ENCODE peak calls at places on chromosomes 16 and 17, in seven cellular contexts. One of them, this sample, is unnamed.
A peak's percentile ranks its signal among the peaks of the same experiment; 100 is the strongest.

GRCh38 chr16:49834496-49835009 is 21.4 kb downstream of the ZNF423 start:
- DNase-seq in HEK293T: no peak
- DNase-seq in fibroblast of lung: no peak
- DNase-seq in pancreas: no peak
- DNase-seq in amygdala: peak; percentile 75
- DNase-seq in endothelial cell: no peak
- DNase-seq in EH: no peak
- DNase-seq in this sample: no peak

GRCh38 chr16:70466812-70467090 is 12.4 kb downstream of the FCSK start:
- DNase-seq in amygdala: no peak
- DNase-seq in HEK293T: no peak
- DNase-seq in pancreas: no peak
- DNase-seq in EH: no peak
- DNase-seq in endothelial cell: no peak
- DNase-seq in fibroblast of lung: no peak
- DNase-seq in this sample: no peak

GRCh38 chr17:2053380-2054261 is 1.3 kb upstream of the HIC1 start:
- DNase-seq in EH: peak; percentile 77
- DNase-seq in pancreas: peak; percentile 82
- DNase-seq in fibroblast of lung: peak; percentile 77
- DNase-seq in HEK293T: peak; percentile 67
- DNase-seq in amygdala: no peak
- DNase-seq in endothelial cell: peak; percentile 78
- DNase-seq in this sample: no peak

GRCh38 chr17:81468111-81468764 is 44.4 kb downstream of the ACTG1 start:
- DNase-seq in pancreas: no peak
- DNase-seq in HEK293T: no peak
- DNase-seq in amygdala: no peak
- DNase-seq in endothelial cell: no peak
- DNase-seq in EH: no peak
- DNase-seq in fibroblast of lung: no peak
- DNase-seq in this sample: no peak

GRCh38 chr16:2468725-2469398 is 2.2 kb upstream of the NTN3 start:
- DNase-seq in EH: no peak
- DNase-seq in pancreas: no peak
- DNase-seq in amygdala: no peak
- DNase-seq in endothelial cell: no peak
- DNase-seq in fibroblast of lung: no peak
- DNase-seq in HEK293T: no peak
- DNase-seq in this sample: peak; percentile 65

GRCh38 chr17:17358060-17358751 is 55.0 kb downstream of the NT5M start:
- DNase-seq in EH: no peak
- DNase-seq in endothelial cell: no peak
- DNase-seq in fibroblast of lung: no peak
- DNase-seq in pancreas: no peak
- DNase-seq in amygdala: no peak
- DNase-seq in HEK293T: no peak
- DNase-seq in this sample: no peak

GRCh38 chr16:626787-627457 is 3.9 kb upstream of the WFIKKN1 start:
- DNase-seq in endothelial cell: no peak
- DNase-seq in pancreas: no peak
- DNase-seq in EH: peak; percentile 98
- DNase-seq in HEK293T: no peak
- DNase-seq in amygdala: no peak
- DNase-seq in fibroblast of lung: peak; percentile 96
- DNase-seq in this sample: no peak

GRCh38 chr17:8552582-8553320 is 77.8 kb downstream of the MYH10 start:
- DNase-seq in endothelial cell: no peak
- DNase-seq in pancreas: no peak
- DNase-seq in fibroblast of lung: peak; percentile 55
- DNase-seq in EH: peak; percentile 45
- DNase-seq in HEK293T: no peak
- DNase-seq in amygdala: no peak
- DNase-seq in this sample: no peak

GRCh38 chr17:82553210-82553930 is 33.8 kb downstream of the FOXK2 start:
- DNase-seq in endothelial cell: no peak
- DNase-seq in fibroblast of lung: no peak
- DNase-seq in EH: no peak
- DNase-seq in pancreas: no peak
- DNase-seq in amygdala: no peak
- DNase-seq in HEK293T: no peak
- DNase-seq in this sample: no peak

GRCh38 chr16:87855852-87856715 is 13.2 kb downstream of the SLC7A5 start:
- DNase-seq in amygdala: no peak
- DNase-seq in EH: peak; percentile 85
- DNase-seq in endothelial cell: no peak
- DNase-seq in fibroblast of lung: peak; percentile 52
- DNase-seq in HEK293T: no peak
- DNase-seq in pancreas: peak; percentile 79
- DNase-seq in this sample: no peak

GRCh38 chr16:11464241-11464640 is 119.0 kb downstream of the RMI2 start:
- DNase-seq in pancreas: no peak
- DNase-seq in HEK293T: no peak
- DNase-seq in amygdala: no peak
- DNase-seq in endothelial cell: no peak
- DNase-seq in EH: no peak
- DNase-seq in fibroblast of lung: no peak
- DNase-seq in this sample: no peak

GRCh38 chr16:22255335-22255734 is 41.9 kb upstream of the POLR3E start:
- DNase-seq in amygdala: no peak
- DNase-seq in endothelial cell: no peak
- DNase-seq in fibroblast of lung: no peak
- DNase-seq in HEK293T: no peak
- DNase-seq in EH: no peak
- DNase-seq in pancreas: no peak
- DNase-seq in this sample: no peak

GRCh38 chr16:14300631-14301149 is 229.6 kb downstream of the MRTFB start:
- DNase-seq in fibroblast of lung: peak; percentile 82
- DNase-seq in EH: peak; percentile 90
- DNase-seq in HEK293T: peak; percentile 36
- DNase-seq in amygdala: peak; percentile 38
- DNase-seq in pancreas: peak; percentile 74
- DNase-seq in endothelial cell: peak; percentile 54
- DNase-seq in this sample: no peak

GRCh38 chr16:57471209-57471608 is 8.7 kb downstream of the POLR2C start:
- DNase-seq in endothelial cell: no peak
- DNase-seq in HEK293T: no peak
- DNase-seq in EH: no peak
- DNase-seq in fibroblast of lung: no peak
- DNase-seq in amygdala: no peak
- DNase-seq in pancreas: no peak
- DNase-seq in this sample: no peak

GRCh38 chr17:36941265-36942021 is 4.2 kb downstream of the LHX1 start:
- DNase-seq in HEK293T: no peak
- DNase-seq in fibroblast of lung: no peak
- DNase-seq in pancreas: no peak
- DNase-seq in endothelial cell: no peak
- DNase-seq in EH: no peak
- DNase-seq in amygdala: no peak
- DNase-seq in this sample: no peak

GRCh38 chr17:16255481-16255901 is 38.5 kb downstream of the PIGL start:
- DNase-seq in pancreas: peak; percentile 58
- DNase-seq in amygdala: peak; percentile 79
- DNase-seq in endothelial cell: no peak
- DNase-seq in fibroblast of lung: peak; percentile 58
- DNase-seq in EH: peak; percentile 38
- DNase-seq in HEK293T: no peak
- DNase-seq in this sample: no peak

GRCh38 chr17:80889231-80889896 is 102.3 kb upstream of the CHMP6 start:
- DNase-seq in amygdala: no peak
- DNase-seq in EH: no peak
- DNase-seq in fibroblast of lung: no peak
- DNase-seq in endothelial cell: no peak
- DNase-seq in pancreas: no peak
- DNase-seq in HEK293T: no peak
- DNase-seq in this sample: no peak

GRCh38 chr16:4664538-4665418 is 28.6 kb upstream of the NUDT16L1 start:
- DNase-seq in EH: no peak
- DNase-seq in endothelial cell: no peak
- DNase-seq in amygdala: no peak
- DNase-seq in pancreas: peak; percentile 60
- DNase-seq in fibroblast of lung: peak; percentile 23
- DNase-seq in HEK293T: no peak
- DNase-seq in this sample: no peak

GRCh38 chr17:64282753-64283080 is 19.7 kb upstream of the TEX2 start:
- DNase-seq in HEK293T: no peak
- DNase-seq in EH: no peak
- DNase-seq in endothelial cell: no peak
- DNase-seq in fibroblast of lung: no peak
- DNase-seq in pancreas: no peak
- DNase-seq in amygdala: no peak
- DNase-seq in this sample: no peak

GRCh38 chr16:67462279-67462655 is 18.7 kb downstream of the ATP6V0D1 start:
- DNase-seq in amygdala: no peak
- DNase-seq in HEK293T: no peak
- DNase-seq in fibroblast of lung: peak; percentile 25
- DNase-seq in endothelial cell: no peak
- DNase-seq in EH: no peak
- DNase-seq in pancreas: no peak
- DNase-seq in this sample: no peak

GRCh38 chr17:39744075-39744835 is 6.5 kb downstream of the GRB7 start:
- DNase-seq in fibroblast of lung: no peak
- DNase-seq in HEK293T: no peak
- DNase-seq in amygdala: no peak
- DNase-seq in endothelial cell: no peak
- DNase-seq in pancreas: peak; percentile 39
- DNase-seq in EH: no peak
- DNase-seq in this sample: no peak

GRCh38 chr17:12964840-12965239 is 53.0 kb downstream of the ELAC2 start:
- DNase-seq in endothelial cell: no peak
- DNase-seq in EH: no peak
- DNase-seq in HEK293T: no peak
- DNase-seq in fibroblast of lung: no peak
- DNase-seq in amygdala: no peak
- DNase-seq in pancreas: no peak
- DNase-seq in this sample: no peak

GRCh38 chr16:85185281-85185680 is 73.0 kb upstream of the CIBAR2 start:
- DNase-seq in endothelial cell: no peak
- DNase-seq in HEK293T: no peak
- DNase-seq in fibroblast of lung: no peak
- DNase-seq in amygdala: no peak
- DNase-seq in pancreas: no peak
- DNase-seq in EH: no peak
- DNase-seq in this sample: no peak

GRCh38 chr17:6244253-6244652 is 174.1 kb downstream of the WSCD1 start:
- DNase-seq in endothelial cell: no peak
- DNase-seq in amygdala: no peak
- DNase-seq in EH: no peak
- DNase-seq in fibroblast of lung: no peak
- DNase-seq in pancreas: no peak
- DNase-seq in HEK293T: no peak
- DNase-seq in this sample: no peak

GRCh38 chr16:30757316-30757715 is 4.5 kb downstream of the CFAP119 start:
- DNase-seq in fibroblast of lung: no peak
- DNase-seq in HEK293T: no peak
- DNase-seq in EH: no peak
- DNase-seq in pancreas: peak; percentile 40
- DNase-seq in endothelial cell: no peak
- DNase-seq in amygdala: no peak
- DNase-seq in this sample: no peak

GRCh38 chr16:19589771-19590302 is 34.3 kb downstream of the VPS35L start:
- DNase-seq in fibroblast of lung: peak; percentile 38
- DNase-seq in pancreas: no peak
- DNase-seq in endothelial cell: peak; percentile 32
- DNase-seq in EH: peak; percentile 63
- DNase-seq in amygdala: no peak
- DNase-seq in HEK293T: no peak
- DNase-seq in this sample: no peak

GRCh38 chr16:78257376-78257728 is 157.9 kb downstream of the WWOX start:
- DNase-seq in HEK293T: peak; percentile 48
- DNase-seq in endothelial cell: no peak
- DNase-seq in pancreas: no peak
- DNase-seq in fibroblast of lung: peak; percentile 8
- DNase-seq in EH: no peak
- DNase-seq in amygdala: no peak
- DNase-seq in this sample: no peak

GRCh38 chr17:31588034-31588433 is 196.6 kb downstream of the RAB11FIP4 start:
- DNase-seq in pancreas: no peak
- DNase-seq in EH: no peak
- DNase-seq in fibroblast of lung: no peak
- DNase-seq in amygdala: no peak
- DNase-seq in endothelial cell: no peak
- DNase-seq in HEK293T: no peak
- DNase-seq in this sample: no peak

GRCh38 chr16:57985204-57986121 is 14.5 kb upstream of the CNGB1 start:
- DNase-seq in endothelial cell: no peak
- DNase-seq in EH: no peak
- DNase-seq in pancreas: peak; percentile 61
- DNase-seq in fibroblast of lung: no peak
- DNase-seq in HEK293T: peak; percentile 58
- DNase-seq in amygdala: no peak
- DNase-seq in this sample: no peak